ENCODE peak calls at places on chromosomes 13 and 19, in four cellular contexts. One of them, this sample, is unnamed.

GRCh38 chr13:88303605-88304004 is 632.4 kb downstream of the SLITRK5 start:
- DNase-seq in germinal center: no peak
- DNase-seq in activated naive CD8-positive, alpha-beta T cell treated with anti-CD3 and anti-CD28 coated beads, Interleukin-2, amount 50 U/mL, for 24 hours: no peak
- DNase-seq in GM12891: no peak
- DNase-seq in this sample: no peak

GRCh38 chr19:19543640-19544039 is 5.6 kb downstream of the CILP2 start:
- DNase-seq in GM12891: no peak
- DNase-seq in activated naive CD8-positive, alpha-beta T cell treated with anti-CD3 and anti-CD28 coated beads, Interleukin-2, amount 50 U/mL, for 24 hours: no peak
- DNase-seq in germinal center: no peak
- DNase-seq in this sample: no peak

GRCh38 chr13:24279267-24279666 is 30.1 kb upstream of the C1QTNF9 start:
- DNase-seq in activated naive CD8-positive, alpha-beta T cell treated with anti-CD3 and anti-CD28 coated beads, Interleukin-2, amount 50 U/mL, for 24 hours: no peak
- DNase-seq in germinal center: no peak
- DNase-seq in GM12891: no peak
- DNase-seq in this sample: no peak

GRCh38 chr19:16400911-16401675 is 70.7 kb downstream of the EPS15L1 start:
- DNase-seq in GM12891: no peak
- DNase-seq in germinal center: no peak
- DNase-seq in activated naive CD8-positive, alpha-beta T cell treated with anti-CD3 and anti-CD28 coated beads, Interleukin-2, amount 50 U/mL, for 24 hours: no peak
- DNase-seq in this sample: no peak

GRCh38 chr19:40231544-40232424 is 5.3 kb upstream of the CCNP start:
- DNase-seq in germinal center: no peak
- DNase-seq in activated naive CD8-positive, alpha-beta T cell treated with anti-CD3 and anti-CD28 coated beads, Interleukin-2, amount 50 U/mL, for 24 hours: no peak
- DNase-seq in GM12891: no peak
- DNase-seq in this sample: no peak

GRCh38 chr13:88622362-88622973 is 951.3 kb downstream of the SLITRK5 start:
- DNase-seq in GM12891: no peak
- DNase-seq in activated naive CD8-positive, alpha-beta T cell treated with anti-CD3 and anti-CD28 coated beads, Interleukin-2, amount 50 U/mL, for 24 hours: peak
- DNase-seq in germinal center: no peak
- DNase-seq in this sample: no peak

GRCh38 chr13:98297043-98297442 is 120.0 kb upstream of the RNF113B start:
- DNase-seq in germinal center: no peak
- DNase-seq in activated naive CD8-positive, alpha-beta T cell treated with anti-CD3 and anti-CD28 coated beads, Interleukin-2, amount 50 U/mL, for 24 hours: no peak
- DNase-seq in GM12891: no peak
- DNase-seq in this sample: no peak

GRCh38 chr19:36103842-36104552 is 6.9 kb upstream of the OVOL3 start:
- DNase-seq in GM12891: no peak
- DNase-seq in germinal center: no peak
- DNase-seq in activated naive CD8-positive, alpha-beta T cell treated with anti-CD3 and anti-CD28 coated beads, Interleukin-2, amount 50 U/mL, for 24 hours: no peak
- DNase-seq in this sample: peak

GRCh38 chr13:62014299-62014698 is 598.6 kb upstream of the PCDH20 start:
- DNase-seq in GM12891: no peak
- DNase-seq in activated naive CD8-positive, alpha-beta T cell treated with anti-CD3 and anti-CD28 coated beads, Interleukin-2, amount 50 U/mL, for 24 hours: no peak
- DNase-seq in germinal center: no peak
- DNase-seq in this sample: no peak

GRCh38 chr13:105341256-105341655 is 1194.2 kb downstream of the EFNB2 start:
- DNase-seq in germinal center: no peak
- DNase-seq in activated naive CD8-positive, alpha-beta T cell treated with anti-CD3 and anti-CD28 coated beads, Interleukin-2, amount 50 U/mL, for 24 hours: no peak
- DNase-seq in GM12891: no peak
- DNase-seq in this sample: no peak

GRCh38 chr13:74227476-74228158 is 93.4 kb upstream of the KLF12 start:
- DNase-seq in activated naive CD8-positive, alpha-beta T cell treated with anti-CD3 and anti-CD28 coated beads, Interleukin-2, amount 50 U/mL, for 24 hours: no peak
- DNase-seq in GM12891: no peak
- DNase-seq in germinal center: no peak
- DNase-seq in this sample: no peak

GRCh38 chr19:480016-480855 is 16.1 kb upstream of the MADCAM1 start:
- DNase-seq in activated naive CD8-positive, alpha-beta T cell treated with anti-CD3 and anti-CD28 coated beads, Interleukin-2, amount 50 U/mL, for 24 hours: peak
- DNase-seq in GM12891: no peak
- DNase-seq in germinal center: no peak
- DNase-seq in this sample: no peak

GRCh38 chr19:6044056-6044805 is 66.1 kb downstream of the RFX2 start:
- DNase-seq in GM12891: no peak
- DNase-seq in germinal center: no peak
- DNase-seq in activated naive CD8-positive, alpha-beta T cell treated with anti-CD3 and anti-CD28 coated beads, Interleukin-2, amount 50 U/mL, for 24 hours: no peak
- DNase-seq in this sample: no peak

GRCh38 chr19:45153339-45154063 is 7.3 kb downstream of the NKPD1 start:
- DNase-seq in activated naive CD8-positive, alpha-beta T cell treated with anti-CD3 and anti-CD28 coated beads, Interleukin-2, amount 50 U/mL, for 24 hours: peak
- DNase-seq in GM12891: no peak
- DNase-seq in germinal center: peak
- DNase-seq in this sample: no peak

GRCh38 chr13:112700291-112701060 is 10.6 kb downstream of the ATP11A start:
- DNase-seq in activated naive CD8-positive, alpha-beta T cell treated with anti-CD3 and anti-CD28 coated beads, Interleukin-2, amount 50 U/mL, for 24 hours: no peak
- DNase-seq in GM12891: no peak
- DNase-seq in germinal center: no peak
- DNase-seq in this sample: no peak

GRCh38 chr19:41039806-41040205 is 48.4 kb upstream of the CYP2A13 start:
- DNase-seq in germinal center: no peak
- DNase-seq in GM12891: no peak
- DNase-seq in activated naive CD8-positive, alpha-beta T cell treated with anti-CD3 and anti-CD28 coated beads, Interleukin-2, amount 50 U/mL, for 24 hours: no peak
- DNase-seq in this sample: no peak

GRCh38 chr19:5680083-5680436 is 256 bp downstream of the MICOS13 start:
- DNase-seq in GM12891: no peak
- DNase-seq in germinal center: no peak
- DNase-seq in activated naive CD8-positive, alpha-beta T cell treated with anti-CD3 and anti-CD28 coated beads, Interleukin-2, amount 50 U/mL, for 24 hours: no peak
- DNase-seq in this sample: no peak

GRCh38 chr13:108609353-108609752 is 20.1 kb upstream of the MYO16 start:
- DNase-seq in germinal center: no peak
- DNase-seq in activated naive CD8-positive, alpha-beta T cell treated with anti-CD3 and anti-CD28 coated beads, Interleukin-2, amount 50 U/mL, for 24 hours: no peak
- DNase-seq in GM12891: no peak
- DNase-seq in this sample: peak

GRCh38 chr19:47122359-47123335 is 8.0 kb upstream of the SAE1 start:
- DNase-seq in germinal center: no peak
- DNase-seq in activated naive CD8-positive, alpha-beta T cell treated with anti-CD3 and anti-CD28 coated beads, Interleukin-2, amount 50 U/mL, for 24 hours: no peak
- DNase-seq in GM12891: no peak
- DNase-seq in this sample: no peak

GRCh38 chr19:54297759-54298305 is 15.1 kb downstream of the LILRA5 start:
- DNase-seq in germinal center: peak
- DNase-seq in GM12891: no peak
- DNase-seq in activated naive CD8-positive, alpha-beta T cell treated with anti-CD3 and anti-CD28 coated beads, Interleukin-2, amount 50 U/mL, for 24 hours: no peak
- DNase-seq in this sample: no peak

GRCh38 chr13:79097201-79097600 is 308.9 kb downstream of the RBM26 start:
- DNase-seq in activated naive CD8-positive, alpha-beta T cell treated with anti-CD3 and anti-CD28 coated beads, Interleukin-2, amount 50 U/mL, for 24 hours: no peak
- DNase-seq in GM12891: no peak
- DNase-seq in germinal center: no peak
- DNase-seq in this sample: no peak

GRCh38 chr13:41056194-41056593 is 5.1 kb upstream of the WBP4 start:
- DNase-seq in GM12891: no peak
- DNase-seq in germinal center: no peak
- DNase-seq in activated naive CD8-positive, alpha-beta T cell treated with anti-CD3 and anti-CD28 coated beads, Interleukin-2, amount 50 U/mL, for 24 hours: no peak
- DNase-seq in this sample: no peak

GRCh38 chr13:75356426-75356825 is 125.5 kb downstream of the TBC1D4 start:
- DNase-seq in germinal center: no peak
- DNase-seq in GM12891: no peak
- DNase-seq in activated naive CD8-positive, alpha-beta T cell treated with anti-CD3 and anti-CD28 coated beads, Interleukin-2, amount 50 U/mL, for 24 hours: no peak
- DNase-seq in this sample: no peak